ENCODE peak calls at places on chromosomes 7 and 10, in nine cellular contexts. E is ovary, Y is pancreas, H is foreskin fibroblast, W is HFF-Myc, X is fibroblast of mammary gland, O is neural progenitor cell, S is mucosa of descending colon, A is cardiac fibroblast. Q is an unnamed sample.
A peak's percentile ranks its signal among the peaks of the same experiment; 100 is the strongest.

GRCh38 chr7:48041665-48041995 is 6.3 kb downstream of the C7orf57 start:
- DNase-seq in Y (no peak), E (no peak), S (no peak), O (no peak), A (peak; percentile 40), X (peak; percentile 45), H (peak; percentile 56), W (no peak), Q (no peak)

GRCh38 chr7:55060085-55060484 is 41.3 kb downstream of the EGFR start:
- DNase-seq in O (no peak), S (no peak), H (no peak), W (no peak), X (no peak), E (no peak), Y (no peak), A (no peak), Q (no peak)

GRCh38 chr7:137667633-137668387 is 179.0 kb downstream of the DGKI start:
- DNase-seq in Y (no peak), A (peak; percentile 75), S (no peak), W (no peak), O (no peak), H (peak; percentile 87), E (no peak), X (peak; percentile 90), Q (peak; percentile 73)

GRCh38 chr7:44257618-44258422 is 57.0 kb downstream of the YKT6 start:
- DNase-seq in H (peak; percentile 93), E (peak; percentile 39), W (peak; percentile 77), A (peak; percentile 96), Y (no peak), X (peak; percentile 93), S (peak; percentile 51), O (peak; percentile 40), Q (peak; percentile 77)

GRCh38 chr7:92615861-92616260 is 25.7 kb upstream of the FAM133B start:
- DNase-seq in W (no peak), S (no peak), O (no peak), Y (no peak), H (no peak), E (no peak), X (no peak), A (no peak), Q (no peak)

GRCh38 chr7:37119296-37119695 is 329.4 kb downstream of the ELMO1 start:
- DNase-seq in O (no peak), A (no peak), X (no peak), E (no peak), W (no peak), Y (no peak), H (no peak), S (no peak), Q (no peak)

GRCh38 chr10:43407148-43407575 is 1.8 kb downstream of the HNRNPF start:
- DNase-seq in Y (peak; percentile 80), S (peak; percentile 80), O (peak; percentile 71), E (peak; percentile 79), W (no peak), H (peak; percentile 76), A (peak; percentile 58), X (no peak), Q (no peak)

GRCh38 chr7:108526768-108527017 is 758 bp upstream of the PNPLA8 start:
- DNase-seq in H (no peak), W (no peak), X (no peak), E (no peak), S (no peak), Y (no peak), O (no peak), A (no peak), Q (no peak)

GRCh38 chr10:44674536-44674935 is 236.6 kb upstream of the TMEM72 start:
- DNase-seq in A (peak; percentile 76), E (no peak), H (no peak), S (no peak), X (no peak), O (no peak), W (no peak), Y (no peak), Q (no peak)

GRCh38 chr7:5143106-5143505 is 46.9 kb upstream of the WIPI2 start:
- DNase-seq in A (no peak), W (no peak), S (no peak), O (no peak), Y (no peak), H (no peak), X (no peak), E (no peak), Q (no peak)

GRCh38 chr10:74058658-74059057 is 60.7 kb downstream of the VCL start:
- DNase-seq in O (peak; percentile 28), S (no peak), X (no peak), E (no peak), A (peak; percentile 47), W (no peak), H (peak; percentile 38), Y (no peak), Q (no peak)
- TF ChIP-seq CTCF in O (peak; percentile 14), S (no peak), X (no peak), E (no peak), A (no peak), W (no peak), H (no peak), Y (no peak), Q (no peak)

DNA sequence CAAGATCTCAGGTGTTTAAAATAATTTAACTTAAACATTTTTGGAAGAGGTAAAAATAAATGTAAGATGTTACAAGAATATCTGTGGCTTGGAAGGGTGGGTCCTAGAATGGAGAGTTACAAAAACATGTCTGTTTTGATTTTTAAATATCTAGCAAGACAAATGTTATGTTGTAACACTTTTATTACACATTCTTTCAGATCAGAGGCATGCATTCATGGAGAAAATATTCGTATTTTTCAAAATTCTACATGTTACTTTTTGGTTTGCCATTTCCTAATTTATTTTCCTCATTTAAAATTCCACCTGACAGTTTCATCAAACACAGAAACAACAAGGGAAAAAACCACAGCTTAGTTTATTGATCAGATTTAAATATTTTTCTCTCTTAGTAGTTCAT is 10.0 kb downstream of the WBP1L start:
- DNase-seq in X (no peak), A (no peak), W (no peak), S (no peak), Y (no peak), E (no peak), O (no peak), H (no peak), Q (no peak)
- H3K4me3 ChIP-seq in X (no peak overlapping the region), A (no peak overlapping the region), W (no peak overlapping the region), S (no peak overlapping the region), Y (no peak overlapping the region), E (no peak overlapping the region), O (no peak overlapping the region), H (no peak overlapping the region), Q (no peak overlapping the region)

GRCh38 chr10:103919648-103920025 is 1.7 kb upstream of the STN1 start:
- DNase-seq in E (no peak), A (no peak), Y (no peak), W (no peak), O (no peak), X (no peak), S (no peak), H (no peak), Q (no peak)

GRCh38 chr10:103923502-103923901 is 5.5 kb upstream of the STN1 start:
- DNase-seq in S (no peak), O (no peak), Y (no peak), E (no peak), H (no peak), X (no peak), A (no peak), W (no peak), Q (no peak)

GRCh38 chr10:103921248-103921647 is 3.3 kb upstream of the STN1 start:
- DNase-seq in E (no peak), S (no peak), A (no peak), W (no peak), O (no peak), X (no peak), Y (no peak), H (no peak), Q (no peak)

GRCh38 chr10:103922659-103923058 is 4.7 kb upstream of the STN1 start:
- DNase-seq in S (no peak), W (no peak), A (no peak), H (no peak), O (no peak), E (no peak), Y (no peak), X (no peak), Q (no peak)

DNA sequence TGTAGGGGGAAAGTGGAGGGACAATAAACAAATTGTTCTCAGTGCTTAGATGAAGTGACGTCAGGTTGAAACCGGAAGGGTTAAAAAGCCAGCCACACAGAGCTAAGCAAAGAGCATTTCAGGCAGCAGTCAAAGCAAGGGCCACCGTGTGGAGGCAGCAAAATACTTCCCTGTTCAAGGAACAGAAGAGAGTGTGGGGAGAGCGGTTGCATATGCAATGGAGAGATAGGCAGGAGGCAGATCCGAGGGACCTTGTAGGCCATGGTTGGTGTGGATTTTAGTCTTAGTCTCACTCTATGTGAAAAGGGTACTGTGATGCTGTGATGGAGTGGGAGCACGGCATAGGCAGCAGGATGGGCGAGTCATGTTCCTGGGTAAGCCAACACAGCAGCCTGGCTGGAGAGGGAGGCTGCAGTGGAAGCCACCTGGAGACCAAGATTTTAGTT is 3.8 kb upstream of the STN1 start:
- DNase-seq in E (no peak), A (peak; percentile 39), O (peak; percentile 60), H (peak; percentile 40), S (peak; percentile 52), Y (no peak), X (no peak), W (no peak), Q (no peak)
- TF ChIP-seq CTCF in E (no peak), A (no peak), O (peak; percentile 21), H (no peak), S (no peak), Y (no peak), X (no peak), W (no peak), Q (no peak)

GRCh38 chr7:84528756-84529479 is 334.3 kb upstream of the SEMA3A start:
- DNase-seq in O (no peak), E (no peak), W (no peak), H (no peak), S (no peak), X (no peak), A (no peak), Y (no peak), Q (no peak)

GRCh38 chr7:84529480-84530205 is 335.1 kb upstream of the SEMA3A start:
- DNase-seq in E (no peak), S (no peak), H (peak; percentile 85), O (no peak), X (peak; percentile 58), Y (no peak), W (peak; percentile 55), A (peak; percentile 80), Q (peak; percentile 69)

DNA sequence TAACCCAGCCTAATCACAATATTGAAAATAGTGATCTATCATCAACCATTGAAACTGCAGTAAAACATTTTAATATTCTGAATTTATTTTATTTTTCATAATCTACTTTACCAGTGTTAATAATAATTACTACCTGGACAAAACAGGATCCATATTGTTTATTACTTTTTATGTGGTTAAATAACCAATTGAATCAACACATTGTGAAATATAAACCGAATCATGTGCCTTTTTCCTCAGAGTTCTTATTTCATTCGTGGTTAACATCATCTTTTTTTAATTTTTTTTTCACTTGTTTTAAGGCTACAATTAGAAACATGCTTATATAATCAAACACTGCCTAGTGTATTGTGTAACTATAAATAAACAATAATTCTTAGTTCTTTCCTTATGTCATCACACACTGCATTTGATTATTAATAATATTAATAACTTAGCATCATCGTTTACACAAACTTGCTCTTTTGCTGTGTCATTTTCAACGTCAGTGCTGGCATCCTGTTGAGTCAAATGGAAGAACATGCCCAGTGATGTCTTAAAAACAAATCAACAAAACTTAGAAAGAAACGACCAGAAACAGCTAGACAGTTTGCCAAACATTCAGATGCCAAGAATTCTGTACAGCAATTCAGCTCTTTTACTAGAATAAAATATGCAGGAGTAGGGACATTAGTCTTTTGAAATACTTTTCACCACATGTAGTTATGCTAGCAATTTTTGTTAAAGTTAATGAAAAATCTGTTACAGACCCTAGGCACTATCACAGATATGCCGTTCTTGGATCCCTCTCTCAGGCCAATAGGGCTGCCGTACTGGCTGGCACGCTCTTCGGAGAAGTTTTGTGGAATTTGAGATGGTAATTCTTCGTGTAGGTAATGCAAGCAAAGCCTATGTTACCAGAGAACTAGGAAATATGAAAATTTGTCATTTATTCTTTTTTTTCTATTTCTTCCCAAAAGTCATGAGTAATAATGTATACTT is 330.4 kb upstream of the SEMA3A start:
- DNase-seq in Y (no peak), W (peak; percentile 30), S (no peak), E (no peak), A (peak; percentile 87), X (peak; percentile 89), H (peak; percentile 82), O (no peak), Q (no peak)
- H3K4me3 ChIP-seq in Y (no peak overlapping the region), W (no peak overlapping the region), S (no peak overlapping the region), E (no peak overlapping the region), A (no peak overlapping the region), X (no peak overlapping the region), H (no peak overlapping the region), O (no peak overlapping the region), Q (no peak overlapping the region)